ENCODE peak calls at places on chromosomes 2 and 18, in five cellular contexts. One of them, this sample, is unnamed.

GRCh38 chr2:53530126-53530525 is 237.5 kb upstream of the CHAC2 start:
- DNase-seq in cardiac muscle cell: no peak
- DNase-seq in BE2C: no peak
- DNase-seq in brain microvascular endothelial cell: no peak
- DNase-seq in CD8-positive, alpha-beta T cell: no peak
- DNase-seq in this sample: no peak

GRCh38 chr2:27237341-27237945 is 20.3 kb downstream of the CAD start:
- DNase-seq in cardiac muscle cell: no peak
- DNase-seq in BE2C: no peak
- DNase-seq in brain microvascular endothelial cell: no peak
- DNase-seq in CD8-positive, alpha-beta T cell: no peak
- DNase-seq in this sample: no peak

GRCh38 chr2:67510745-67511144 is 113.6 kb downstream of the ETAA1 start:
- DNase-seq in cardiac muscle cell: no peak
- DNase-seq in BE2C: no peak
- DNase-seq in brain microvascular endothelial cell: no peak
- DNase-seq in CD8-positive, alpha-beta T cell: no peak
- DNase-seq in this sample: no peak

GRCh38 chr18:10291568-10291981 is 162.9 kb upstream of the APCDD1 start:
- DNase-seq in cardiac muscle cell: no peak
- DNase-seq in BE2C: no peak
- DNase-seq in brain microvascular endothelial cell: peak; percentile 1
- DNase-seq in CD8-positive, alpha-beta T cell: no peak
- DNase-seq in this sample: no peak

GRCh38 chr18:56641714-56642331 is 3.4 kb upstream of the TXNL1 start:
- DNase-seq in cardiac muscle cell: no peak
- DNase-seq in BE2C: no peak
- DNase-seq in brain microvascular endothelial cell: peak; percentile 36
- DNase-seq in CD8-positive, alpha-beta T cell: no peak
- DNase-seq in this sample: no peak

GRCh38 chr2:216691210-216691741 is 4.1 kb downstream of the IGFBP5 start:
- DNase-seq in cardiac muscle cell: peak; percentile 91
- DNase-seq in BE2C: peak; percentile 91
- DNase-seq in brain microvascular endothelial cell: peak; percentile 79
- DNase-seq in CD8-positive, alpha-beta T cell: no peak
- DNase-seq in this sample: peak; percentile 26

GRCh38 chr2:184611221-184612085 is 13.1 kb downstream of the ZNF804A start:
- DNase-seq in cardiac muscle cell: peak; percentile 36
- DNase-seq in BE2C: no peak
- DNase-seq in brain microvascular endothelial cell: peak; percentile 29
- DNase-seq in CD8-positive, alpha-beta T cell: no peak
- DNase-seq in this sample: no peak

GRCh38 chr2:102310964-102311640 is at the start of gene IL1RL1:
- DNase-seq in cardiac muscle cell: no peak
- DNase-seq in BE2C: no peak
- DNase-seq in brain microvascular endothelial cell: no peak
- DNase-seq in CD8-positive, alpha-beta T cell: no peak
- DNase-seq in this sample: no peak

GRCh38 chr2:201858781-201859180 is 52.4 kb downstream of the CDK15 start:
- DNase-seq in cardiac muscle cell: peak; percentile 41
- DNase-seq in BE2C: no peak
- DNase-seq in brain microvascular endothelial cell: no peak
- DNase-seq in CD8-positive, alpha-beta T cell: peak; percentile 12
- DNase-seq in this sample: peak; percentile 57

GRCh38 chr2:74392449-74392743 is 12.3 kb upstream of the DCTN1 start:
- DNase-seq in cardiac muscle cell: no peak
- DNase-seq in BE2C: no peak
- DNase-seq in brain microvascular endothelial cell: no peak
- DNase-seq in CD8-positive, alpha-beta T cell: no peak
- DNase-seq in this sample: no peak

GRCh38 chr2:97707428-97708380 is 5.7 kb upstream of the ZAP70 start:
- DNase-seq in cardiac muscle cell: no peak
- DNase-seq in BE2C: no peak
- DNase-seq in brain microvascular endothelial cell: no peak
- DNase-seq in CD8-positive, alpha-beta T cell: no peak
- DNase-seq in this sample: no peak

GRCh38 chr2:161409308-161409707 is 6.8 kb upstream of the TBR1 start:
- DNase-seq in cardiac muscle cell: no peak
- DNase-seq in BE2C: no peak
- DNase-seq in brain microvascular endothelial cell: no peak
- DNase-seq in CD8-positive, alpha-beta T cell: no peak
- DNase-seq in this sample: no peak

GRCh38 chr2:26487192-26487591 is 9.3 kb upstream of the OTOF start:
- DNase-seq in cardiac muscle cell: no peak
- DNase-seq in BE2C: no peak
- DNase-seq in brain microvascular endothelial cell: no peak
- DNase-seq in CD8-positive, alpha-beta T cell: no peak
- DNase-seq in this sample: no peak

GRCh38 chr2:3251974-3252373 is 125.6 kb downstream of the EIPR1 start:
- DNase-seq in cardiac muscle cell: peak; percentile 53
- DNase-seq in BE2C: no peak
- DNase-seq in brain microvascular endothelial cell: peak; percentile 4
- DNase-seq in CD8-positive, alpha-beta T cell: no peak
- DNase-seq in this sample: peak; percentile 42

GRCh38 chr18:63088262-63088661 is 231.3 kb downstream of the BCL2 start:
- DNase-seq in cardiac muscle cell: peak; percentile 8
- DNase-seq in BE2C: no peak
- DNase-seq in brain microvascular endothelial cell: no peak
- DNase-seq in CD8-positive, alpha-beta T cell: no peak
- DNase-seq in this sample: no peak

GRCh38 chr2:239589270-239589825 is 188.5 kb upstream of the HDAC4 start:
- DNase-seq in cardiac muscle cell: no peak
- DNase-seq in BE2C: no peak
- DNase-seq in brain microvascular endothelial cell: no peak
- DNase-seq in CD8-positive, alpha-beta T cell: no peak
- DNase-seq in this sample: no peak

GRCh38 chr2:211879323-211879722 is 659.3 kb downstream of the ERBB4 start:
- DNase-seq in cardiac muscle cell: no peak
- DNase-seq in BE2C: peak; percentile 25
- DNase-seq in brain microvascular endothelial cell: peak; percentile 33
- DNase-seq in CD8-positive, alpha-beta T cell: no peak
- DNase-seq in this sample: no peak

GRCh38 chr2:219174801-219175200 is 1.9 kb downstream of the CNPPD1 start:
- DNase-seq in cardiac muscle cell: no peak
- DNase-seq in BE2C: no peak
- DNase-seq in brain microvascular endothelial cell: no peak
- DNase-seq in CD8-positive, alpha-beta T cell: no peak
- DNase-seq in this sample: no peak

GRCh38 chr2:237592425-237592980 is 2.0 kb upstream of the RAB17 start:
- DNase-seq in cardiac muscle cell: no peak
- DNase-seq in BE2C: no peak
- DNase-seq in brain microvascular endothelial cell: no peak
- DNase-seq in CD8-positive, alpha-beta T cell: no peak
- DNase-seq in this sample: no peak

GRCh38 chr2:196725218-196725617 is 74.3 kb downstream of the GTF3C3 start:
- DNase-seq in cardiac muscle cell: no peak
- DNase-seq in BE2C: no peak
- DNase-seq in brain microvascular endothelial cell: no peak
- DNase-seq in CD8-positive, alpha-beta T cell: no peak
- DNase-seq in this sample: no peak

GRCh38 chr2:85972355-85972754 is 83.6 kb upstream of the ST3GAL5 start:
- DNase-seq in cardiac muscle cell: no peak
- DNase-seq in BE2C: no peak
- DNase-seq in brain microvascular endothelial cell: no peak
- DNase-seq in CD8-positive, alpha-beta T cell: no peak
- DNase-seq in this sample: no peak

GRCh38 chr2:230757476-230757875 is 44.8 kb downstream of the CAB39 start:
- DNase-seq in cardiac muscle cell: no peak
- DNase-seq in BE2C: no peak
- DNase-seq in brain microvascular endothelial cell: peak; percentile 85
- DNase-seq in CD8-positive, alpha-beta T cell: no peak
- DNase-seq in this sample: no peak

GRCh38 chr18:67672719-67673118 is 156.2 kb upstream of the DSEL start:
- DNase-seq in cardiac muscle cell: no peak
- DNase-seq in BE2C: no peak
- DNase-seq in brain microvascular endothelial cell: no peak
- DNase-seq in CD8-positive, alpha-beta T cell: no peak
- DNase-seq in this sample: no peak

GRCh38 chr2:71492112-71492511 is 38.8 kb downstream of the DYSF start:
- DNase-seq in cardiac muscle cell: peak; percentile 28
- DNase-seq in BE2C: no peak
- DNase-seq in brain microvascular endothelial cell: no peak
- DNase-seq in CD8-positive, alpha-beta T cell: no peak
- DNase-seq in this sample: no peak

DNA sequence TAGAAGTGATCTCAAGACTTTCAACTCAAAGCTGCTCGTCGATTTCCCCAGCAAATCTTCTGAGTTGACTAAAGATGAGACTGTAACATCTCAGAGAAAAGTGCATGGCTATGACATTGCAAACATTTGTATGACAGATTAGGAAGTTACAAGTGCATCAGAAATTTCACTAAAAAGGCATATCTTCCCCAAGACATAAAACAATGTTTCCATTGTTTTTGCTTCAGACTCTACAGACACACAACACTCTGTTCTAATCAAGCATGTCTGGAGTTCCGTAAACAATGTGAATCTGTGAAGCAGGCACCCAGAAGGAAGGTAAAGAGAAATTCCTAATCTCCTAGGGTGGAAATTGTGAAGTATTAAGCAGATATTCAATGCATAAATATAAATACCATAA is 144.6 kb upstream of the LYPD1 start:
- DNase-seq in cardiac muscle cell: no peak
- DNase-seq in BE2C: no peak
- DNase-seq in brain microvascular endothelial cell: no peak
- DNase-seq in CD8-positive, alpha-beta T cell: no peak
- DNase-seq in this sample: no peak
- H3K4me3 ChIP-seq in cardiac muscle cell: no peak overlapping the region
- H3K4me3 ChIP-seq in BE2C: no peak overlapping the region
- H3K4me3 ChIP-seq in brain microvascular endothelial cell: no peak overlapping the region
- H3K4me3 ChIP-seq in CD8-positive, alpha-beta T cell: no peak overlapping the region
- H3K4me3 ChIP-seq in this sample: no peak overlapping the region

GRCh38 chr2:174561283-174562275 is 36.0 kb downstream of the WIPF1 start:
- DNase-seq in cardiac muscle cell: peak; percentile 34
- DNase-seq in BE2C: no peak
- DNase-seq in brain microvascular endothelial cell: no peak
- DNase-seq in CD8-positive, alpha-beta T cell: no peak
- DNase-seq in this sample: no peak
- H3K36me3 ChIP-seq in cardiac muscle cell: peaks cover 2% of the 10 kb centered on the region
- H3K36me3 ChIP-seq in BE2C: no peaks in the 10 kb centered on the region
- H3K36me3 ChIP-seq in brain microvascular endothelial cell: no peaks in the 10 kb centered on the region
- H3K36me3 ChIP-seq in CD8-positive, alpha-beta T cell: peaks cover 56% of the 10 kb centered on the region
- H3K36me3 ChIP-seq in this sample: no peaks in the 10 kb centered on the region

GRCh38 chr2:24886640-24887324 is 33.3 kb downstream of the ADCY3 start:
- DNase-seq in cardiac muscle cell: no peak
- DNase-seq in BE2C: no peak
- DNase-seq in brain microvascular endothelial cell: peak; percentile 25
- DNase-seq in CD8-positive, alpha-beta T cell: no peak
- DNase-seq in this sample: no peak
- H3K4me3 ChIP-seq in cardiac muscle cell: no peak overlapping the region
- H3K4me3 ChIP-seq in BE2C: no peak overlapping the region
- H3K4me3 ChIP-seq in brain microvascular endothelial cell: no peak overlapping the region
- H3K4me3 ChIP-seq in CD8-positive, alpha-beta T cell: no peak overlapping the region
- H3K4me3 ChIP-seq in this sample: no peak overlapping the region

DNA sequence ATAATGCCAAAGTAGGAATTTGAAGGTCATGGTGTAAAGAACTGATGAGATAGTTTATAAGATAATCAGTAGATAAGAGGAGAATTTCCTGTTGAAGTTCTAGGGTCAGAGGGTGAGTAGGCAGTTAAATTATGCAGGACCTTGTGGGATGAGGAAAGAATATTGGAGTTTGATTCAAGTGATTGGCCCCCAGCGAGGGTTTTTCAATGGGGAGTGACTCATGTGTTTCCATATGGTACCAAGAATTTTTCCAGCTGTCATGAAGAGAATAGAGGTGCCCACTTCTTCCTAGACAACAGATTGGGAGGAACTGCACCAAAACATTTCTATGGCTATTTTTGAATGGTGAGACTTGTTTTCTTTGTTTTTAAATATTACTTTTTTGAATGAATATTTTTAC is 940.2 kb upstream of the ZEB2 start:
- DNase-seq in cardiac muscle cell: no peak
- DNase-seq in BE2C: no peak
- DNase-seq in brain microvascular endothelial cell: peak; percentile 32
- DNase-seq in CD8-positive, alpha-beta T cell: no peak
- DNase-seq in this sample: no peak
- H3K36me3 ChIP-seq in cardiac muscle cell: no peaks in the 10 kb centered on the region
- H3K36me3 ChIP-seq in BE2C: no peaks in the 10 kb centered on the region
- H3K36me3 ChIP-seq in brain microvascular endothelial cell: no peaks in the 10 kb centered on the region
- H3K36me3 ChIP-seq in CD8-positive, alpha-beta T cell: no peaks in the 10 kb centered on the region
- H3K36me3 ChIP-seq in this sample: no peaks in the 10 kb centered on the region

This sample was measured in WERI-Rb-1.